ENCODE peak calls at places on chromosome 14, in nine cellular contexts. One of them, this sample, is unnamed. For H3K9me3, the result is how much of the 10 kb centered on the place peaks cover.

GRCh38 chr14:55303646-55304277 is 32.5 kb downstream of the FBXO34 start:
- DNase-seq in A549: no peak
- DNase-seq in ovary: no peak
- DNase-seq in uterus: no peak
- DNase-seq in right atrium auricular region: no peak
- DNase-seq in mucosa of descending colon: no peak
- DNase-seq in PC-3: no peak
- DNase-seq in Peyer's patch: no peak
- DNase-seq in colonic mucosa: no peak
- DNase-seq in this sample: no peak

GRCh38 chr14:24095196-24096068 is 1.3 kb downstream of the PCK2 start:
- DNase-seq in uterus: peak
- DNase-seq in mucosa of descending colon: peak
- DNase-seq in right atrium auricular region: peak
- DNase-seq in A549: peak
- DNase-seq in Peyer's patch: peak
- DNase-seq in colonic mucosa: peak
- DNase-seq in ovary: no peak
- DNase-seq in PC-3: no peak
- DNase-seq in this sample: no peak

GRCh38 chr14:63717704-63718103 is 10.2 kb downstream of the SGPP1 start:
- DNase-seq in right atrium auricular region: no peak
- DNase-seq in Peyer's patch: no peak
- DNase-seq in ovary: no peak
- DNase-seq in uterus: no peak
- DNase-seq in A549: peak
- DNase-seq in colonic mucosa: no peak
- DNase-seq in PC-3: peak
- DNase-seq in mucosa of descending colon: no peak
- DNase-seq in this sample: peak

GRCh38 chr14:91177073-91177796 is 63.4 kb downstream of the DGLUCY start:
- DNase-seq in colonic mucosa: peak
- DNase-seq in PC-3: peak
- DNase-seq in mucosa of descending colon: no peak
- DNase-seq in right atrium auricular region: peak
- DNase-seq in uterus: peak
- DNase-seq in ovary: no peak
- DNase-seq in Peyer's patch: peak
- DNase-seq in A549: peak
- DNase-seq in this sample: peak

GRCh38 chr14:54278087-54278486 is 118.7 kb upstream of the CDKN3 start:
- DNase-seq in colonic mucosa: no peak
- DNase-seq in PC-3: no peak
- DNase-seq in ovary: no peak
- DNase-seq in mucosa of descending colon: no peak
- DNase-seq in A549: no peak
- DNase-seq in Peyer's patch: no peak
- DNase-seq in right atrium auricular region: no peak
- DNase-seq in uterus: no peak
- DNase-seq in this sample: no peak

GRCh38 chr14:55624913-55625312 is 44.9 kb downstream of the KTN1 start:
- DNase-seq in mucosa of descending colon: no peak
- DNase-seq in ovary: no peak
- DNase-seq in colonic mucosa: no peak
- DNase-seq in PC-3: no peak
- DNase-seq in uterus: no peak
- DNase-seq in Peyer's patch: no peak
- DNase-seq in right atrium auricular region: no peak
- DNase-seq in A549: no peak
- DNase-seq in this sample: no peak

GRCh38 chr14:76067536-76067935 is 82.0 kb downstream of the IFT43 start:
- DNase-seq in A549: no peak
- DNase-seq in mucosa of descending colon: no peak
- DNase-seq in uterus: no peak
- DNase-seq in Peyer's patch: no peak
- DNase-seq in right atrium auricular region: no peak
- DNase-seq in PC-3: no peak
- DNase-seq in ovary: no peak
- DNase-seq in colonic mucosa: no peak
- DNase-seq in this sample: no peak

GRCh38 chr14:95935228-95935822 is 58.7 kb downstream of the TUNAR start:
- DNase-seq in right atrium auricular region: no peak
- DNase-seq in mucosa of descending colon: no peak
- DNase-seq in Peyer's patch: no peak
- DNase-seq in A549: no peak
- DNase-seq in uterus: no peak
- DNase-seq in PC-3: peak
- DNase-seq in colonic mucosa: no peak
- DNase-seq in ovary: no peak
- DNase-seq in this sample: peak

GRCh38 chr14:49895480-49895879 is 2.6 kb downstream of the ARF6 start:
- DNase-seq in right atrium auricular region: no peak
- DNase-seq in mucosa of descending colon: no peak
- DNase-seq in uterus: no peak
- DNase-seq in ovary: no peak
- DNase-seq in colonic mucosa: peak
- DNase-seq in A549: no peak
- DNase-seq in PC-3: peak
- DNase-seq in Peyer's patch: no peak
- DNase-seq in this sample: no peak

GRCh38 chr14:31560759-31561154 is 447 bp upstream of the NUBPL start:
- DNase-seq in A549: no peak
- DNase-seq in right atrium auricular region: no peak
- DNase-seq in Peyer's patch: no peak
- DNase-seq in ovary: no peak
- DNase-seq in PC-3: no peak
- DNase-seq in uterus: no peak
- DNase-seq in colonic mucosa: no peak
- DNase-seq in mucosa of descending colon: no peak
- DNase-seq in this sample: no peak

GRCh38 chr14:53946404-53947400 is 9.9 kb downstream of the BMP4 start:
- DNase-seq in mucosa of descending colon: no peak
- DNase-seq in PC-3: no peak
- DNase-seq in uterus: no peak
- DNase-seq in right atrium auricular region: no peak
- DNase-seq in colonic mucosa: no peak
- DNase-seq in ovary: peak
- DNase-seq in A549: no peak
- DNase-seq in Peyer's patch: no peak
- DNase-seq in this sample: no peak

GRCh38 chr14:71387753-71388152 is 480.5 kb downstream of the PCNX1 start:
- DNase-seq in mucosa of descending colon: no peak
- DNase-seq in colonic mucosa: no peak
- DNase-seq in uterus: no peak
- DNase-seq in right atrium auricular region: no peak
- DNase-seq in A549: no peak
- DNase-seq in Peyer's patch: no peak
- DNase-seq in PC-3: no peak
- DNase-seq in ovary: no peak
- DNase-seq in this sample: no peak

GRCh38 chr14:64671591-64671990 is 32.6 kb upstream of the PLEKHG3 start:
- DNase-seq in uterus: no peak
- DNase-seq in colonic mucosa: no peak
- DNase-seq in right atrium auricular region: no peak
- DNase-seq in mucosa of descending colon: no peak
- DNase-seq in ovary: no peak
- DNase-seq in Peyer's patch: no peak
- DNase-seq in A549: peak
- DNase-seq in PC-3: peak
- DNase-seq in this sample: peak

GRCh38 chr14:72613196-72613974 is 280.5 kb downstream of the DPF3 start:
- DNase-seq in A549: no peak
- DNase-seq in ovary: peak
- DNase-seq in PC-3: peak
- DNase-seq in mucosa of descending colon: no peak
- DNase-seq in right atrium auricular region: peak
- DNase-seq in Peyer's patch: no peak
- DNase-seq in uterus: peak
- DNase-seq in colonic mucosa: peak
- DNase-seq in this sample: no peak

GRCh38 chr14:98325761-98326160 is 946.2 kb downstream of the BCL11B start:
- DNase-seq in right atrium auricular region: no peak
- DNase-seq in ovary: no peak
- DNase-seq in PC-3: no peak
- DNase-seq in mucosa of descending colon: no peak
- DNase-seq in uterus: no peak
- DNase-seq in A549: peak
- DNase-seq in Peyer's patch: no peak
- DNase-seq in colonic mucosa: no peak
- DNase-seq in this sample: no peak

GRCh38 chr14:38003746-38004609 is 203.7 kb upstream of the SSTR1 start:
- DNase-seq in ovary: no peak
- DNase-seq in Peyer's patch: no peak
- DNase-seq in mucosa of descending colon: no peak
- DNase-seq in colonic mucosa: no peak
- DNase-seq in right atrium auricular region: no peak
- DNase-seq in uterus: no peak
- DNase-seq in PC-3: no peak
- DNase-seq in A549: no peak
- DNase-seq in this sample: no peak

DNA sequence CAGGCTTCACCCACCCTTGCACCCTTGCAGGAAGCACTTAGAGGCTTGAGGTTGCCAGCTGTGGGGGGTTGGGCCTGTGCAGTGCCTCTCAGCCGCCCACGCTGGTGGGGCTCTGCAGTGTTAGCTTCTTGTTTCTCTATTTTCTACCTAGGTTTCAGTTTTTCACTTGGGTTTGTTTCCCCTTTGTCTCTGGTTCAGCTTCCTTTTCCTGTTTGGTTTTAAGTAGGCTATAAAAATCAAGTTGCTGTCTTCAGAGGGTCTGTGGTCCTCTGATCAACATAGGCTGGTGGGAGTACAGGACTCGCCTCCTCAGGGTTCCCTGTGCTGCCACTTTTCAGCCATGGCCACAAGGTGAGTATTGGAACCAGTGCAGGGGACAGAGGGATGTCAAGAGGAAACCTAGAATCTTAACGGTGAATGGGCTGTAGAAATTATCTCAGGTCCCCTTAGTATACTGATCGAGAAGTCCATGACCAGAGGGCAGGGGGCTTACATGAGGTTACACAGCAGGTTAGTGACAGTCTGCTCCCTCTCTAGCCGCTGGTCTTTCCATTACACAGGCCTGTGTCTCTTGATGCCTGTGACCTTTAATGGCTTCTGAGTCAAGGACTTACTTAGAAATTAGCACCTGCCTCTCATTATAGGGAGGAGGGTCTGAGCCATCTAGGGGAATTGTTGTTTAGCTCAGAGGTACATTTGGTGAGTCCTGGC is at the start of gene EVL:
- DNase-seq in right atrium auricular region: no peak
- DNase-seq in ovary: no peak
- DNase-seq in PC-3: no peak
- DNase-seq in A549: no peak
- DNase-seq in Peyer's patch: peak
- DNase-seq in colonic mucosa: no peak
- DNase-seq in mucosa of descending colon: peak
- DNase-seq in uterus: no peak
- DNase-seq in this sample: peak
- H3K4me3 ChIP-seq in right atrium auricular region: no peak
- H3K4me3 ChIP-seq in ovary: peak
- H3K4me3 ChIP-seq in PC-3: no peak
- H3K4me3 ChIP-seq in A549: no peak
- H3K4me3 ChIP-seq in Peyer's patch: peak
- H3K4me3 ChIP-seq in colonic mucosa: peak
- H3K4me3 ChIP-seq in mucosa of descending colon: peak
- H3K4me3 ChIP-seq in uterus: no peak
- H3K4me3 ChIP-seq in this sample: peak

GRCh38 chr14:58697266-58697926 is 59.6 kb downstream of the DACT1 start:
- DNase-seq in ovary: no peak
- DNase-seq in Peyer's patch: no peak
- DNase-seq in A549: no peak
- DNase-seq in PC-3: no peak
- DNase-seq in colonic mucosa: no peak
- DNase-seq in uterus: no peak
- DNase-seq in right atrium auricular region: no peak
- DNase-seq in mucosa of descending colon: no peak
- DNase-seq in this sample: no peak

GRCh38 chr14:58697927-58698641 is 60.3 kb downstream of the DACT1 start:
- DNase-seq in PC-3: peak
- DNase-seq in ovary: no peak
- DNase-seq in colonic mucosa: peak
- DNase-seq in A549: no peak
- DNase-seq in right atrium auricular region: no peak
- DNase-seq in Peyer's patch: no peak
- DNase-seq in uterus: no peak
- DNase-seq in mucosa of descending colon: no peak
- DNase-seq in this sample: no peak

GRCh38 chr14:58695514-58695913 is 57.8 kb downstream of the DACT1 start:
- DNase-seq in mucosa of descending colon: no peak
- DNase-seq in ovary: no peak
- DNase-seq in Peyer's patch: no peak
- DNase-seq in right atrium auricular region: no peak
- DNase-seq in uterus: no peak
- DNase-seq in A549: no peak
- DNase-seq in colonic mucosa: no peak
- DNase-seq in PC-3: no peak
- DNase-seq in this sample: no peak

GRCh38 chr14:58690801-58691516 is 53.2 kb downstream of the DACT1 start:
- DNase-seq in right atrium auricular region: no peak
- DNase-seq in A549: no peak
- DNase-seq in Peyer's patch: no peak
- DNase-seq in PC-3: no peak
- DNase-seq in uterus: no peak
- DNase-seq in colonic mucosa: peak
- DNase-seq in ovary: no peak
- DNase-seq in mucosa of descending colon: peak
- DNase-seq in this sample: no peak

GRCh38 chr14:58693048-58693447 is 55.3 kb downstream of the DACT1 start:
- DNase-seq in right atrium auricular region: no peak
- DNase-seq in PC-3: no peak
- DNase-seq in colonic mucosa: no peak
- DNase-seq in uterus: no peak
- DNase-seq in Peyer's patch: no peak
- DNase-seq in mucosa of descending colon: no peak
- DNase-seq in A549: no peak
- DNase-seq in ovary: no peak
- DNase-seq in this sample: no peak
- H3K9me3 ChIP-seq in right atrium auricular region: under half
- H3K9me3 ChIP-seq in PC-3: under half
- H3K9me3 ChIP-seq in colonic mucosa: under half
- H3K9me3 ChIP-seq in uterus: under half
- H3K9me3 ChIP-seq in Peyer's patch: under half
- H3K9me3 ChIP-seq in mucosa of descending colon: under half
- H3K9me3 ChIP-seq in A549: under half
- H3K9me3 ChIP-seq in ovary: under half
- H3K9me3 ChIP-seq in this sample: under half

GRCh38 chr14:22565391-22565945 is 23.6 kb downstream of the DAD1 start:
- DNase-seq in A549: no peak
- DNase-seq in ovary: no peak
- DNase-seq in colonic mucosa: no peak
- DNase-seq in mucosa of descending colon: no peak
- DNase-seq in PC-3: no peak
- DNase-seq in uterus: no peak
- DNase-seq in Peyer's patch: peak
- DNase-seq in right atrium auricular region: no peak
- DNase-seq in this sample: peak
- H3K4me3 ChIP-seq in A549: no peak
- H3K4me3 ChIP-seq in ovary: no peak
- H3K4me3 ChIP-seq in colonic mucosa: no peak
- H3K4me3 ChIP-seq in mucosa of descending colon: no peak
- H3K4me3 ChIP-seq in PC-3: no peak
- H3K4me3 ChIP-seq in uterus: no peak
- H3K4me3 ChIP-seq in Peyer's patch: no peak
- H3K4me3 ChIP-seq in right atrium auricular region: no peak
- H3K4me3 ChIP-seq in this sample: peak

GRCh38 chr14:106347291-106347778 is 821.0 kb downstream of the TMEM121 start:
- DNase-seq in colonic mucosa: no peak
- DNase-seq in Peyer's patch: no peak
- DNase-seq in A549: no peak
- DNase-seq in uterus: no peak
- DNase-seq in mucosa of descending colon: no peak
- DNase-seq in ovary: no peak
- DNase-seq in right atrium auricular region: peak
- DNase-seq in PC-3: no peak
- DNase-seq in this sample: no peak
- H3K9me3 ChIP-seq in colonic mucosa: under half
- H3K9me3 ChIP-seq in Peyer's patch: under half
- H3K9me3 ChIP-seq in A549: under half
- H3K9me3 ChIP-seq in uterus: under half
- H3K9me3 ChIP-seq in mucosa of descending colon: under half
- H3K9me3 ChIP-seq in ovary: under half
- H3K9me3 ChIP-seq in right atrium auricular region: under half
- H3K9me3 ChIP-seq in PC-3: under half
- H3K9me3 ChIP-seq in this sample: under half

This sample was measured in CD4-positive, alpha-beta memory T cell.